ENCODE peak calls at places on chromosomes 12 and 14, in five cellular contexts. One of them, this sample, is unnamed.

GRCh38 chr12:28092396-28092795 is 97.9 kb upstream of the CCDC91 start:
- DNase-seq in GM06990: no peak
- DNase-seq in psoas muscle: no peak
- DNase-seq in fibroblast of lung: no peak
- DNase-seq in H7: no peak
- DNase-seq in this sample: no peak

GRCh38 chr14:32576088-32576795 is 247.1 kb downstream of the AKAP6 start:
- DNase-seq in psoas muscle: no peak
- DNase-seq in fibroblast of lung: peak; percentile 77
- DNase-seq in H7: peak; percentile 32
- DNase-seq in GM06990: no peak
- DNase-seq in this sample: peak; percentile 83

GRCh38 chr14:74429991-74430390 is 4.0 kb upstream of the SYNDIG1L start:
- DNase-seq in GM06990: no peak
- DNase-seq in H7: peak; percentile 8
- DNase-seq in psoas muscle: no peak
- DNase-seq in fibroblast of lung: no peak
- DNase-seq in this sample: no peak

GRCh38 chr14:95305940-95306339 is 13.8 kb downstream of the CLMN start:
- DNase-seq in psoas muscle: no peak
- DNase-seq in H7: no peak
- DNase-seq in GM06990: no peak
- DNase-seq in fibroblast of lung: no peak
- DNase-seq in this sample: no peak

GRCh38 chr12:92342574-92342973 is 196.9 kb upstream of the BTG1 start:
- DNase-seq in GM06990: no peak
- DNase-seq in psoas muscle: no peak
- DNase-seq in H7: no peak
- DNase-seq in fibroblast of lung: no peak
- DNase-seq in this sample: no peak

GRCh38 chr12:70576341-70577282 is 60.6 kb downstream of the PTPRB start:
- DNase-seq in fibroblast of lung: peak; percentile 87
- DNase-seq in H7: peak; percentile 50
- DNase-seq in psoas muscle: no peak
- DNase-seq in GM06990: no peak
- DNase-seq in this sample: peak; percentile 83

GRCh38 chr14:34628681-34629135 is 1.2 kb downstream of the SNX6 start:
- DNase-seq in H7: peak; percentile 59
- DNase-seq in GM06990: no peak
- DNase-seq in fibroblast of lung: no peak
- DNase-seq in psoas muscle: no peak
- DNase-seq in this sample: no peak

GRCh38 chr14:63203618-63204406 is 431 bp upstream of the RHOJ start:
- DNase-seq in H7: peak; percentile 12
- DNase-seq in GM06990: no peak
- DNase-seq in psoas muscle: peak; percentile 70
- DNase-seq in fibroblast of lung: peak; percentile 99
- DNase-seq in this sample: peak; percentile 96

GRCh38 chr14:91350813-91351507 is 66.7 kb downstream of the CCDC88C start:
- DNase-seq in H7: no peak
- DNase-seq in psoas muscle: no peak
- DNase-seq in fibroblast of lung: no peak
- DNase-seq in GM06990: no peak
- DNase-seq in this sample: no peak

GRCh38 chr12:68043446-68043845 is 54.2 kb downstream of the IFNG-AS1 start:
- DNase-seq in H7: no peak
- DNase-seq in psoas muscle: no peak
- DNase-seq in GM06990: no peak
- DNase-seq in fibroblast of lung: no peak
- DNase-seq in this sample: no peak

GRCh38 chr14:22646570-22647254 is 2.6 kb upstream of the OR6J1 start:
- DNase-seq in H7: no peak
- DNase-seq in fibroblast of lung: peak; percentile 95
- DNase-seq in psoas muscle: no peak
- DNase-seq in GM06990: no peak
- DNase-seq in this sample: peak; percentile 78

GRCh38 chr12:51371295-51371953 is 19.8 kb downstream of the GALNT6 start:
- DNase-seq in GM06990: no peak
- DNase-seq in fibroblast of lung: peak; percentile 97
- DNase-seq in psoas muscle: peak; percentile 75
- DNase-seq in H7: peak; percentile 62
- DNase-seq in this sample: peak; percentile 99

GRCh38 chr14:68669644-68670343 is 123.1 kb downstream of the ZFP36L1 start:
- DNase-seq in GM06990: no peak
- DNase-seq in psoas muscle: peak; percentile 29
- DNase-seq in H7: no peak
- DNase-seq in fibroblast of lung: no peak
- DNase-seq in this sample: no peak

GRCh38 chr12:123494124-123494843 is 36.3 kb downstream of the SNRNP35 start:
- DNase-seq in GM06990: no peak
- DNase-seq in H7: peak; percentile 53
- DNase-seq in psoas muscle: peak; percentile 69
- DNase-seq in fibroblast of lung: no peak
- DNase-seq in this sample: no peak

GRCh38 chr12:46517579-46517962 is 145.0 kb upstream of the SLC38A2 start:
- DNase-seq in psoas muscle: no peak
- DNase-seq in fibroblast of lung: no peak
- DNase-seq in GM06990: peak; percentile 52
- DNase-seq in H7: no peak
- DNase-seq in this sample: no peak

GRCh38 chr14:69138189-69138535 is 14.8 kb downstream of the DCAF5 start:
- DNase-seq in GM06990: no peak
- DNase-seq in psoas muscle: no peak
- DNase-seq in H7: no peak
- DNase-seq in fibroblast of lung: peak; percentile 72
- DNase-seq in this sample: peak; percentile 75

GRCh38 chr12:121767525-121768016 is 25.9 kb downstream of the RHOF start:
- DNase-seq in GM06990: no peak
- DNase-seq in psoas muscle: peak; percentile 50
- DNase-seq in H7: no peak
- DNase-seq in fibroblast of lung: peak; percentile 73
- DNase-seq in this sample: peak; percentile 84

GRCh38 chr14:61296707-61297502 is 15.8 kb upstream of the TMEM30B start:
- DNase-seq in fibroblast of lung: peak; percentile 68
- DNase-seq in psoas muscle: no peak
- DNase-seq in H7: no peak
- DNase-seq in GM06990: no peak
- DNase-seq in this sample: peak; percentile 33

GRCh38 chr14:24259282-24260025 is 3.5 kb downstream of the TGM1 start:
- DNase-seq in fibroblast of lung: peak; percentile 11
- DNase-seq in GM06990: no peak
- DNase-seq in psoas muscle: no peak
- DNase-seq in H7: no peak
- DNase-seq in this sample: peak; percentile 37

GRCh38 chr12:49867580-49868341 is 24.9 kb upstream of the BCDIN3D start:
- DNase-seq in fibroblast of lung: no peak
- DNase-seq in H7: no peak
- DNase-seq in GM06990: no peak
- DNase-seq in psoas muscle: no peak
- DNase-seq in this sample: no peak

GRCh38 chr14:63848890-63849289 is 3.9 kb upstream of the SYNE2 start:
- DNase-seq in H7: no peak
- DNase-seq in psoas muscle: no peak
- DNase-seq in GM06990: no peak
- DNase-seq in fibroblast of lung: no peak
- DNase-seq in this sample: no peak

GRCh38 chr14:50590464-50590863 is 30.5 kb downstream of the ATL1 start:
- DNase-seq in psoas muscle: no peak
- DNase-seq in GM06990: no peak
- DNase-seq in H7: no peak
- DNase-seq in fibroblast of lung: no peak
- DNase-seq in this sample: no peak

GRCh38 chr14:31484754-31485153 is 3.1 kb downstream of the GPR33 start:
- DNase-seq in H7: no peak
- DNase-seq in GM06990: no peak
- DNase-seq in psoas muscle: no peak
- DNase-seq in fibroblast of lung: no peak
- DNase-seq in this sample: no peak

GRCh38 chr14:64811676-64812075 is 68.0 kb downstream of the SPTB start:
- DNase-seq in fibroblast of lung: no peak
- DNase-seq in H7: no peak
- DNase-seq in psoas muscle: no peak
- DNase-seq in GM06990: no peak
- DNase-seq in this sample: no peak

GRCh38 chr12:72271741-72272661 is at the start of gene TRHDE:
- DNase-seq in fibroblast of lung: peak; percentile 71
- DNase-seq in H7: peak; percentile 84
- DNase-seq in psoas muscle: no peak
- DNase-seq in GM06990: peak; percentile 3
- DNase-seq in this sample: peak; percentile 68

GRCh38 chr14:100288382-100289185 is 17.7 kb downstream of the SLC25A29 start:
- DNase-seq in GM06990: no peak
- DNase-seq in fibroblast of lung: no peak
- DNase-seq in psoas muscle: no peak
- DNase-seq in H7: peak; percentile 46
- DNase-seq in this sample: peak; percentile 68

GRCh38 chr14:91649930-91650329 is 82.0 kb downstream of the CATSPERB start:
- DNase-seq in psoas muscle: no peak
- DNase-seq in GM06990: no peak
- DNase-seq in fibroblast of lung: peak; percentile 59
- DNase-seq in H7: peak; percentile 40
- DNase-seq in this sample: peak; percentile 28

GRCh38 chr14:73457935-73458218 is 469 bp downstream of the NUMB start:
- DNase-seq in GM06990: no peak
- DNase-seq in psoas muscle: no peak
- DNase-seq in H7: peak; percentile 68
- DNase-seq in fibroblast of lung: no peak
- DNase-seq in this sample: peak; percentile 48

GRCh38 chr12:120642806-120643205 is 2.4 kb downstream of the CABP1 start:
- DNase-seq in fibroblast of lung: no peak
- DNase-seq in psoas muscle: no peak
- DNase-seq in GM06990: no peak
- DNase-seq in H7: no peak
- DNase-seq in this sample: no peak

GRCh38 chr14:72790887-72791566 is 102.9 kb downstream of the DPF3 start:
- DNase-seq in fibroblast of lung: no peak
- DNase-seq in H7: no peak
- DNase-seq in GM06990: no peak
- DNase-seq in psoas muscle: peak; percentile 44
- DNase-seq in this sample: no peak

GRCh38 chr14:74380845-74381244 is 32.6 kb downstream of the VRTN start:
- DNase-seq in fibroblast of lung: no peak
- DNase-seq in H7: no peak
- DNase-seq in psoas muscle: no peak
- DNase-seq in GM06990: no peak
- DNase-seq in this sample: no peak

GRCh38 chr14:61280092-61280525 is 1.0 kb downstream of the TMEM30B start:
- DNase-seq in fibroblast of lung: no peak
- DNase-seq in H7: no peak
- DNase-seq in psoas muscle: no peak
- DNase-seq in GM06990: no peak
- DNase-seq in this sample: no peak

GRCh38 chr14:64008016-64008415 is 155.2 kb downstream of the SYNE2 start:
- DNase-seq in GM06990: no peak
- DNase-seq in H7: no peak
- DNase-seq in fibroblast of lung: no peak
- DNase-seq in psoas muscle: no peak
- DNase-seq in this sample: no peak

GRCh38 chr12:76337583-76337982 is 10.6 kb downstream of the BBS10 start:
- DNase-seq in GM06990: no peak
- DNase-seq in psoas muscle: no peak
- DNase-seq in H7: no peak
- DNase-seq in fibroblast of lung: peak; percentile 56
- DNase-seq in this sample: peak; percentile 60

GRCh38 chr12:111455448-111456320 is 50.0 kb downstream of the SH2B3 start:
- DNase-seq in GM06990: no peak
- DNase-seq in H7: peak; percentile 8
- DNase-seq in fibroblast of lung: peak; percentile 32
- DNase-seq in psoas muscle: no peak
- DNase-seq in this sample: peak; percentile 78

GRCh38 chr12:13000935-13001724 is 1.1 kb upstream of the HEBP1 start:
- DNase-seq in fibroblast of lung: peak; percentile 48
- DNase-seq in GM06990: peak; percentile 18
- DNase-seq in H7: peak; percentile 92
- DNase-seq in psoas muscle: peak; percentile 58
- DNase-seq in this sample: peak; percentile 63

GRCh38 chr12:12999276-12999958 is 648 bp downstream of the HEBP1 start:
- DNase-seq in GM06990: no peak
- DNase-seq in H7: peak; percentile 75
- DNase-seq in fibroblast of lung: peak; percentile 19
- DNase-seq in psoas muscle: no peak
- DNase-seq in this sample: no peak

GRCh38 chr12:13000616-13000934 is 510 bp upstream of the HEBP1 start:
- DNase-seq in psoas muscle: no peak
- DNase-seq in fibroblast of lung: no peak
- DNase-seq in GM06990: no peak
- DNase-seq in H7: peak; percentile 78
- DNase-seq in this sample: peak; percentile 58

GRCh38 chr12:13001725-13002040 is 1.6 kb upstream of the HEBP1 start:
- DNase-seq in GM06990: no peak
- DNase-seq in psoas muscle: no peak
- DNase-seq in fibroblast of lung: no peak
- DNase-seq in H7: no peak
- DNase-seq in this sample: no peak

GRCh38 chr12:12999959-13000615 is at the start of gene HEBP1:
- DNase-seq in fibroblast of lung: peak; percentile 89
- DNase-seq in GM06990: peak; percentile 81
- DNase-seq in H7: peak; percentile 99
- DNase-seq in psoas muscle: peak; percentile 95
- DNase-seq in this sample: peak; percentile 97
- H3K4me3 ChIP-seq in fibroblast of lung: peak within 1 kb of the TSS; percentile 93
- H3K4me3 ChIP-seq in GM06990: peak within 1 kb of the TSS; percentile 55
- H3K4me3 ChIP-seq in H7: peak within 1 kb of the TSS; percentile 80
- H3K4me3 ChIP-seq in psoas muscle: peak within 1 kb of the TSS; percentile 92
- H3K4me3 ChIP-seq in this sample: peak within 1 kb of the TSS; percentile 80

GRCh38 chr14:104579507-104579906 is at the start of gene C14orf180:
- DNase-seq in psoas muscle: peak; percentile 32
- DNase-seq in fibroblast of lung: no peak
- DNase-seq in GM06990: no peak
- DNase-seq in H7: no peak
- DNase-seq in this sample: no peak
- H3K4me3 ChIP-seq in psoas muscle: peak within 1 kb of the TSS; percentile 19
- H3K4me3 ChIP-seq in fibroblast of lung: no peak within 1 kb of the TSS
- H3K4me3 ChIP-seq in GM06990: no peak within 1 kb of the TSS
- H3K4me3 ChIP-seq in H7: no peak within 1 kb of the TSS
- H3K4me3 ChIP-seq in this sample: no peak within 1 kb of the TSS

GRCh38 chr12:29103539-29103974 is 45.5 kb upstream of the FAR2 start:
- DNase-seq in fibroblast of lung: no peak
- DNase-seq in H7: no peak
- DNase-seq in GM06990: peak; percentile 59
- DNase-seq in psoas muscle: no peak
- DNase-seq in this sample: no peak
- H3K4me3 ChIP-seq in fibroblast of lung: no peak overlapping the region
- H3K4me3 ChIP-seq in H7: no peak overlapping the region
- H3K4me3 ChIP-seq in GM06990: no peak overlapping the region
- H3K4me3 ChIP-seq in psoas muscle: no peak overlapping the region
- H3K4me3 ChIP-seq in this sample: no peak overlapping the region

DNA sequence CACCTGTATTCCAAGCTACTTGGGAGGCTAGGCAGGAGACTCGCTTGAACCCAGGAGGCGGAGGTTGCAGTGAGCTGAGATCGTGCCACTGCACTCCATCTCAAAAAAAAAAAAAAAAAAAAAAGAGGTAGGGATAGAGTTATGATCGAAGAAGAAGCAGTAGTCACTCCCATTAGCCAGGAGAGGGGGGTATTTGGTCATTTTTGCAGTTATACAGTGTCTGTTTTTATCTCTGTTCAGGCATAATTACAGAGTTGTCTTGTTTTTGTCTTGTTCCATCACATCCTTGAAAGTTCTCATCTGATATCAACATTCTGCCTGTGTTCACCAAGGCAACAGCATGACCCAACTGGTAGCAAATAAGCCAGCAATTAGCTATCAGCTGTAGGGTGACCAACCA is 98.5 kb upstream of the TMPO start:
- DNase-seq in GM06990: no peak
- DNase-seq in fibroblast of lung: peak; percentile 44
- DNase-seq in psoas muscle: no peak
- DNase-seq in H7: peak; percentile 44
- DNase-seq in this sample: peak; percentile 28
- H3K4me3 ChIP-seq in GM06990: no peak overlapping the region
- H3K4me3 ChIP-seq in fibroblast of lung: no peak overlapping the region
- H3K4me3 ChIP-seq in psoas muscle: no peak overlapping the region
- H3K4me3 ChIP-seq in H7: no peak overlapping the region
- H3K4me3 ChIP-seq in this sample: no peak overlapping the region